ENCODE peak calls at places on chromosomes 2 and 18, in four cellular contexts. G is gastrocnemius medialis, X is OCI-LY7, Z is cardiac muscle cell. S is an unnamed sample.

GRCh38 chr2:118477111-118477517 is 370.3 kb downstream of the EN1 start:
- DNase-seq in X (no peak), G (no peak), Z (no peak), S (no peak)

GRCh38 chr2:74391209-74391579 is 11.1 kb upstream of the DCTN1 start:
- DNase-seq in X (no peak), Z (no peak), G (no peak), S (no peak)

GRCh38 chr18:55783921-55784320 is 195.9 kb upstream of the TCF4 start:
- DNase-seq in X (no peak), G (no peak), Z (no peak), S (no peak)

GRCh38 chr18:76643996-76644395 is 149.0 kb upstream of the ZNF516 start:
- DNase-seq in X (no peak), G (no peak), Z (no peak), S (no peak)

GRCh38 chr2:239376942-239377531 is 23.8 kb downstream of the HDAC4 start:
- DNase-seq in X (no peak), Z (no peak), G (no peak), S (no peak)

GRCh38 chr2:161592713-161593112 is 31.5 kb upstream of the SLC4A10 start:
- DNase-seq in G (no peak), Z (no peak), X (no peak), S (no peak)

GRCh38 chr2:62968668-62969067 is 82.0 kb upstream of the OTX1 start:
- DNase-seq in G (no peak), X (no peak), Z (no peak), S (no peak)

GRCh38 chr2:239179851-239180371 is 220.9 kb downstream of the HDAC4 start:
- DNase-seq in G (peak; percentile 14), X (no peak), Z (no peak), S (no peak)

GRCh38 chr18:52677991-52678390 is 338.0 kb downstream of the DCC start:
- DNase-seq in Z (no peak), G (no peak), X (no peak), S (no peak)

GRCh38 chr2:2909086-2910035 is 468.3 kb downstream of the EIPR1 start:
- DNase-seq in X (no peak), G (no peak), Z (no peak), S (no peak)

GRCh38 chr2:144515694-144516416 is 4.1 kb downstream of the ZEB2 start:
- DNase-seq in Z (peak; percentile 61), X (peak; percentile 44), G (no peak), S (no peak)

GRCh38 chr18:10301831-10302483 is 152.5 kb upstream of the APCDD1 start:
- DNase-seq in Z (no peak), X (no peak), G (peak; percentile 27), S (no peak)

GRCh38 chr18:74493689-74494088 is 2.5 kb upstream of the CNDP2 start:
- DNase-seq in X (peak; percentile 63), Z (peak; percentile 68), G (no peak), S (no peak)

GRCh38 chr2:212227755-212228154 is 310.8 kb downstream of the ERBB4 start:
- DNase-seq in X (no peak), G (peak; percentile 26), Z (no peak), S (peak; percentile 66)

GRCh38 chr2:178579006-178579405 is 98.7 kb downstream of the PLEKHA3 start:
- DNase-seq in G (no peak), X (no peak), Z (no peak), S (no peak)

GRCh38 chr2:216081487-216082387 is at the start of the genes PECR and TMEM169:
- DNase-seq in G (peak; percentile 64), Z (peak; percentile 86), X (peak; percentile 58), S (no peak)

GRCh38 chr2:216082388-216082733 is 642 bp downstream of the TMEM169 start:
- DNase-seq in Z (no peak), G (no peak), X (no peak), S (no peak)

GRCh38 chr2:216081012-216081411 is 597 bp downstream of the PECR start:
- DNase-seq in X (no peak), Z (no peak), G (no peak), S (no peak)

GRCh38 chr2:216083464-216084279 is 2.0 kb downstream of the TMEM169 start:
- DNase-seq in X (no peak), G (no peak), Z (no peak), S (no peak)

DNA sequence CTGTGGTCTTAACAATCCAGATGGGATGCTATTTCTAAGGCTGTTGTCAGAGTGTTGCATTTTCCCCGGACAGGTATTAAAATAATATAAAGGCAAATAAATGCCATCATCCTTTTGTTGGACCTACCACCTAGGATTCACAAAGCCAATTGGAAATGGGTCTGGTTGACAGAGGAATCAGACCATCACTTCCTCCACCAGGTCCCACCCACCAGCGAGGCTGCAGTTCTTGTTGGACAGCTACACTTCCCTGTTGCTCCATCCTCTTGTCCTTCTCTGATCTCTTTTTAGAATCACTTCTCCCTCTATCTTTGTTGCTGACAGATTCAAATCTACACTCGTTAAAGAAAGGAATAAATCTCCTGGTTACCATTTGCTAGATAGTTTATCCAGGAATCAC is 1.1 kb downstream of the TMEM169 start:
- DNase-seq in X (peak; percentile 26), Z (peak; percentile 13), G (no peak), S (no peak)
- H3K27ac ChIP-seq in X (peak overlapping the region; percentile 59), Z (no peak overlapping the region), G (no peak overlapping the region), S (no peak overlapping the region)

GRCh38 chr2:160557903-160558302 is 64.3 kb upstream of the RBMS1 start:
- DNase-seq in Z (no peak), G (no peak), X (no peak), S (no peak)
- H3K27ac ChIP-seq in Z (no peak overlapping the region), G (no peak overlapping the region), X (no peak overlapping the region), S (no peak overlapping the region)

DNA sequence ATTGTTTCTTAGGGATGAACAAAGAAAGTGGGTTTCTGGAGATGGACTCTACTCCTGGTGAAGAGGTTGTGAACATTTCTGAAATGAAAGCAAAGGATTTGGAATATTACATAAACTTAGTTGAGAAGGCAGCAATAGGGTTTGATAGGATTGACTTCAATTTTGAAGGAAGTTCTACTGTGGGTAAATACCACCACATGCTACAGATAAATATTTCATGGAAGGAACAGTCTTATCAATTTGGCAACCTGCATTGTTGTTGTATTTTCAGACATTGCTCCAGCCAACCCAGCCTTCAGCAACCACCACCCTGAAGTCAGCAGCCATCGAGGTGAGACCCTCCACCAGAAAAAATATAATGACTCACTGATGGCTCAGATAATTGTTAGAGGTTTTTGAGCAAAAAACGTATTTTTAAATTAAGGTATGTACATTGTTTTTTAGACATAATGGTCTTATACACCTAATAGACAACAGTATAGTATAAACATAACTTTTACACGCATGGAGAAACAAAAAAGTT is 10.0 kb downstream of the RDH14 start:
- DNase-seq in G (no peak), X (no peak), Z (no peak), S (no peak)
- H3K27ac ChIP-seq in G (no peak overlapping the region), X (no peak overlapping the region), Z (no peak overlapping the region), S (no peak overlapping the region)

GRCh38 chr18:11859282-11859797 is 8.1 kb downstream of the CHMP1B start:
- DNase-seq in Z (no peak), G (no peak), X (no peak), S (no peak)
- H3K27ac ChIP-seq in Z (no peak overlapping the region), G (peak overlapping the region; percentile 97), X (no peak overlapping the region), S (no peak overlapping the region)

GRCh38 chr18:23143871-23144270 is 8.6 kb downstream of the CABLES1 start:
- DNase-seq in G (no peak), Z (peak; percentile 47), X (no peak), S (no peak)

GRCh38 chr18:23144628-23145027 is 9.3 kb downstream of the CABLES1 start:
- DNase-seq in Z (no peak), X (no peak), G (no peak), S (no peak)

GRCh38 chr18:23141022-23141999 is 6.0 kb downstream of the CABLES1 start:
- DNase-seq in G (peak; percentile 27), X (no peak), Z (peak; percentile 50), S (no peak)

GRCh38 chr18:23143059-23143831 is 8.0 kb downstream of the CABLES1 start:
- DNase-seq in G (peak; percentile 56), Z (no peak), X (peak; percentile 20), S (no peak)

DNA sequence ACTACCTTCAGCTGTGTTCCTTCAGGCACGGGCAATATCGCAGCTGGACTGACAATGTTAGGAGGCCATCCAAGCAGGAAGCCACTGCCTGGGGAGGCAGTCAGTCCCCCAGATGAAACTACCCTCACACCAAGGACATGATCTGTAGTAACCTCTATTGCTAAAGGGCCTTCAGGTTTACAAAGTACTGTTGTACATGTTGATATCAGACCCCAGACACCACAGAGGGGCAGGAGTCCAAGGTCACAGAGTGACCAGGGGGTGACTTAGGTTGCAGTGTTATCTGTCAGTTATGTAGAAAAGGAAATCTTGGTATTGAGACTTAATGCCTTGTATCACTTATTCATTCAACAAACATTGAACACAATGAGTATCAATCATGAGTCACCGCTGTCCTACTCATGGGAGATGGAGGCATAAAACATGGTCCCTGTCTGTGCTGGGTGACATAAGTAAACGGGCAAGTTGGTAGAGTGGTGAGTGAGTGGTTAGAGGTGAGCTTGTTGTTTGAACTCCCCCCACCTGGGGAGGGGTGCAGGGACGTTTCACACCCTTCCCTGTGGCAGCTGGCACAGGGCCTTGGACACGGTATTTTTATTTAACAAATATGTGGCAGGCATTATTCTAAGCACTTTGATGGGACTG is 7.1 kb downstream of the CABLES1 start:
- DNase-seq in G (no peak), Z (no peak), X (no peak), S (no peak)
- H3K27ac ChIP-seq in G (no peak overlapping the region), Z (no peak overlapping the region), X (no peak overlapping the region), S (no peak overlapping the region)

GRCh38 chr18:48164701-48165100 is 234.2 kb upstream of the SMAD2 start:
- DNase-seq in Z (no peak), X (no peak), G (no peak), S (no peak)
- H3K27ac ChIP-seq in Z (no peak overlapping the region), X (no peak overlapping the region), G (no peak overlapping the region), S (peak overlapping the region; percentile 80)

GRCh38 chr2:230008708-230009066 is 60.0 kb downstream of the SLC16A14 start:
- DNase-seq in X (no peak), Z (no peak), G (no peak), S (no peak)
- H3K27ac ChIP-seq in X (no peak overlapping the region), Z (no peak overlapping the region), G (no peak overlapping the region), S (no peak overlapping the region)

GRCh38 chr2:33197198-33197938 is 250.6 kb downstream of the LTBP1 start:
- DNase-seq in G (no peak), X (no peak), Z (no peak), S (no peak)
- H3K27ac ChIP-seq in G (no peak overlapping the region), X (no peak overlapping the region), Z (peak overlapping the region; percentile 21), S (no peak overlapping the region)

GRCh38 chr2:15991231-15991630 is 50.9 kb downstream of the MYCN start:
- DNase-seq in G (no peak), X (no peak), Z (no peak), S (no peak)

GRCh38 chr2:15989559-15989958 is 49.2 kb downstream of the MYCN start:
- DNase-seq in Z (no peak), G (no peak), X (no peak), S (no peak)

GRCh38 chr2:15986644-15987043 is 46.3 kb downstream of the MYCN start:
- DNase-seq in X (no peak), Z (no peak), G (no peak), S (no peak)

GRCh38 chr2:15990151-15991101 is 50.1 kb downstream of the MYCN start:
- DNase-seq in G (no peak), X (no peak), Z (no peak), S (no peak)

DNA sequence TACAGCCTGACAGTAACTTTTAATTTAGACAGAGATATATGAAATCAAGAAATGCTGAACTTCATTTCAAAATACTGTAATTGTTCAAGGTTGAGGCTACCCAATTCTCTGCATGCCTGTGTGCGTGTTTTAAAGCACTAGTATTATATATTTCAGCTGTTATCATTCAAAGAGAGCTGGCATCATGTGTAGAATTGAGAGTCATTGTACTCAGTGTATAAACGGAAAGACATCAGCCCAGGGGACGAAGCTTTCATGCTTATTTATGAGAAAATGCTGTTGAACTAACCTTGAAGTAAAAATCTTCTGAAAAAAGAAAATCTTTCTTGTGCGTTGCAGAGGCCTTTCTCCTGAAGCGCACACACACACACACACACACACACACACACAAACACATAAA is 48.4 kb downstream of the MYCN start:
- DNase-seq in Z (no peak), X (no peak), G (no peak), S (no peak)
- H3K27ac ChIP-seq in Z (no peak overlapping the region), X (no peak overlapping the region), G (no peak overlapping the region), S (no peak overlapping the region)

S was measured in SK-N-MC.